ENCODE peak calls at places on chromosomes 3 and 15, in eight cellular contexts. One of them, this sample, is unnamed.

GRCh38 chr15:81548350-81549116 is 174.5 kb upstream of the TMC3 start:
- DNase-seq in K562: no peak
- DNase-seq in transverse colon: no peak
- DNase-seq in HCT116: no peak
- DNase-seq in breast epithelium: no peak
- DNase-seq in endothelial cell of umbilical vein: no peak
- DNase-seq in spleen: no peak
- DNase-seq in upper lobe of left lung: no peak
- DNase-seq in this sample: no peak

GRCh38 chr3:127455541-127456450 is 134.7 kb downstream of the TPRA1 start:
- DNase-seq in K562: peak
- DNase-seq in transverse colon: peak
- DNase-seq in HCT116: peak
- DNase-seq in breast epithelium: peak
- DNase-seq in endothelial cell of umbilical vein: peak
- DNase-seq in spleen: peak
- DNase-seq in upper lobe of left lung: peak
- DNase-seq in this sample: peak

GRCh38 chr15:33737687-33738606 is 230.3 kb upstream of the CHRM5 start:
- DNase-seq in K562: peak
- DNase-seq in transverse colon: peak
- DNase-seq in HCT116: peak
- DNase-seq in breast epithelium: no peak
- DNase-seq in endothelial cell of umbilical vein: peak
- DNase-seq in spleen: no peak
- DNase-seq in upper lobe of left lung: no peak
- DNase-seq in this sample: no peak

GRCh38 chr3:61252836-61253235 is 1.6 kb upstream of the FHIT start:
- DNase-seq in K562: no peak
- DNase-seq in transverse colon: no peak
- DNase-seq in HCT116: no peak
- DNase-seq in breast epithelium: no peak
- DNase-seq in endothelial cell of umbilical vein: peak
- DNase-seq in spleen: no peak
- DNase-seq in upper lobe of left lung: no peak
- DNase-seq in this sample: no peak

GRCh38 chr3:139427283-139428060 is 38.0 kb upstream of the COPB2 start:
- DNase-seq in K562: peak
- DNase-seq in transverse colon: no peak
- DNase-seq in HCT116: peak
- DNase-seq in breast epithelium: no peak
- DNase-seq in endothelial cell of umbilical vein: peak
- DNase-seq in spleen: no peak
- DNase-seq in upper lobe of left lung: no peak
- DNase-seq in this sample: no peak

GRCh38 chr3:113629941-113630340 is 66.5 kb downstream of the USF3 start:
- DNase-seq in K562: no peak
- DNase-seq in transverse colon: peak
- DNase-seq in HCT116: no peak
- DNase-seq in breast epithelium: no peak
- DNase-seq in endothelial cell of umbilical vein: no peak
- DNase-seq in spleen: no peak
- DNase-seq in upper lobe of left lung: no peak
- DNase-seq in this sample: no peak

GRCh38 chr3:154214320-154214719 is 93.1 kb downstream of the ARHGEF26 start:
- DNase-seq in K562: no peak
- DNase-seq in transverse colon: no peak
- DNase-seq in HCT116: no peak
- DNase-seq in breast epithelium: no peak
- DNase-seq in endothelial cell of umbilical vein: no peak
- DNase-seq in spleen: no peak
- DNase-seq in upper lobe of left lung: no peak
- DNase-seq in this sample: no peak

GRCh38 chr3:46353639-46354410 is at the start of gene CCR2:
- DNase-seq in K562: no peak
- DNase-seq in transverse colon: no peak
- DNase-seq in HCT116: no peak
- DNase-seq in breast epithelium: no peak
- DNase-seq in endothelial cell of umbilical vein: no peak
- DNase-seq in spleen: no peak
- DNase-seq in upper lobe of left lung: no peak
- DNase-seq in this sample: no peak

GRCh38 chr15:49428392-49429095 is 5.5 kb downstream of the FGF7 start:
- DNase-seq in K562: no peak
- DNase-seq in transverse colon: no peak
- DNase-seq in HCT116: no peak
- DNase-seq in breast epithelium: no peak
- DNase-seq in endothelial cell of umbilical vein: no peak
- DNase-seq in spleen: no peak
- DNase-seq in upper lobe of left lung: no peak
- DNase-seq in this sample: no peak

GRCh38 chr3:188439080-188439479 is 285.1 kb downstream of the LPP start:
- DNase-seq in K562: no peak
- DNase-seq in transverse colon: no peak
- DNase-seq in HCT116: no peak
- DNase-seq in breast epithelium: no peak
- DNase-seq in endothelial cell of umbilical vein: peak
- DNase-seq in spleen: no peak
- DNase-seq in upper lobe of left lung: no peak
- DNase-seq in this sample: no peak

GRCh38 chr3:1953519-1953918 is 145.1 kb upstream of the CNTN4 start:
- DNase-seq in K562: no peak
- DNase-seq in transverse colon: no peak
- DNase-seq in HCT116: no peak
- DNase-seq in breast epithelium: no peak
- DNase-seq in endothelial cell of umbilical vein: no peak
- DNase-seq in spleen: no peak
- DNase-seq in upper lobe of left lung: no peak
- DNase-seq in this sample: no peak

GRCh38 chr3:189324538-189325138 is 152.9 kb downstream of the TPRG1 start:
- DNase-seq in K562: no peak
- DNase-seq in transverse colon: peak
- DNase-seq in HCT116: peak
- DNase-seq in breast epithelium: no peak
- DNase-seq in endothelial cell of umbilical vein: peak
- DNase-seq in spleen: peak
- DNase-seq in upper lobe of left lung: no peak
- DNase-seq in this sample: no peak

GRCh38 chr3:186268616-186269448 is 93.2 kb downstream of the DGKG start:
- DNase-seq in K562: no peak
- DNase-seq in transverse colon: no peak
- DNase-seq in HCT116: no peak
- DNase-seq in breast epithelium: no peak
- DNase-seq in endothelial cell of umbilical vein: no peak
- DNase-seq in spleen: no peak
- DNase-seq in upper lobe of left lung: peak
- DNase-seq in this sample: no peak

DNA sequence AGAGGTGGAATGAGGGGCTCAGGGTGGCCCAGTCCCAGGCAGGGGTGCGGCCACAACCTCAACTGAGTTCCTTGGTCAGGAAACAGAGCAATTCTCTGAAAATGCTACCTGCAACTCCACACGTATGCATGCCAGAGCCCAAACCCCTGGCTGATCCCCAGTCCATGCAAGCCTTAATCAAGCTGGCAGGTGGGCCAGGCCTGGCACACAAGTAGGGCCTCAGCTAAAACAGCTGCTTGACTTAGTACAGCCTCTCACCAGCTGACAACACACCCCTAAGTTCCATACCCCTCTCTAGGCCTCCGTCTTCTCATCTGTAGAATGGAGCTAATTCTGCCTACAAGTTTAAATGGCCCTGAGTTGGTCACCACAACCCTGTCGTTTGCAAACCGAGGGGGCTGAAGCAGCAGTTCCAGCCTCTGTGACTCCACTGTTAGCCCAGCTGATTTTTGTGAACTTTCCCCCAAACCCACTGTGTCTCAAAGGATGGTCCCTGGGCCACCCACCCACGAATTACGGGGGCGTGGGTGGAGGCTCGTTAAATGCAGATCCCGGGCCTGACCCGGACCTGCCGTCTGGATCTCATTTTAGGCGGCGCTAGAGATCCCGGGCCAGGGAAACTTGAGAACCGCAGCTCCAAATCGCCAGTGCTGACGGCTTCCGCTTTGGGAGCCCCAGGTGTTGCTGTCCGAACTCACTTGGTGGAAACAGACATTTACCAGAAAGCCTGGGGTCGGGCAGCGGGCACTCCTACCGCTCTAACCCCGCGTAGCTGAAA is 927 bp downstream of the CHDH start:
- DNase-seq in K562: peak
- DNase-seq in transverse colon: peak
- DNase-seq in HCT116: peak
- DNase-seq in breast epithelium: peak
- DNase-seq in endothelial cell of umbilical vein: peak
- DNase-seq in spleen: no peak
- DNase-seq in upper lobe of left lung: no peak
- DNase-seq in this sample: no peak
- TF ChIP-seq POLR2AphosphoS5 in K562: no peak
- TF ChIP-seq POLR2AphosphoS5 in transverse colon: no peak
- TF ChIP-seq POLR2AphosphoS5 in HCT116: peak
- TF ChIP-seq POLR2AphosphoS5 in breast epithelium: no peak
- TF ChIP-seq POLR2AphosphoS5 in endothelial cell of umbilical vein: no peak
- TF ChIP-seq POLR2AphosphoS5 in spleen: no peak
- TF ChIP-seq POLR2AphosphoS5 in upper lobe of left lung: no peak
- TF ChIP-seq POLR2AphosphoS5 in this sample: no peak

GRCh38 chr3:175288616-175289015 is 429.5 kb downstream of the NAALADL2 start:
- DNase-seq in K562: no peak
- DNase-seq in transverse colon: no peak
- DNase-seq in HCT116: no peak
- DNase-seq in breast epithelium: no peak
- DNase-seq in endothelial cell of umbilical vein: no peak
- DNase-seq in spleen: no peak
- DNase-seq in upper lobe of left lung: no peak
- DNase-seq in this sample: no peak

DNA sequence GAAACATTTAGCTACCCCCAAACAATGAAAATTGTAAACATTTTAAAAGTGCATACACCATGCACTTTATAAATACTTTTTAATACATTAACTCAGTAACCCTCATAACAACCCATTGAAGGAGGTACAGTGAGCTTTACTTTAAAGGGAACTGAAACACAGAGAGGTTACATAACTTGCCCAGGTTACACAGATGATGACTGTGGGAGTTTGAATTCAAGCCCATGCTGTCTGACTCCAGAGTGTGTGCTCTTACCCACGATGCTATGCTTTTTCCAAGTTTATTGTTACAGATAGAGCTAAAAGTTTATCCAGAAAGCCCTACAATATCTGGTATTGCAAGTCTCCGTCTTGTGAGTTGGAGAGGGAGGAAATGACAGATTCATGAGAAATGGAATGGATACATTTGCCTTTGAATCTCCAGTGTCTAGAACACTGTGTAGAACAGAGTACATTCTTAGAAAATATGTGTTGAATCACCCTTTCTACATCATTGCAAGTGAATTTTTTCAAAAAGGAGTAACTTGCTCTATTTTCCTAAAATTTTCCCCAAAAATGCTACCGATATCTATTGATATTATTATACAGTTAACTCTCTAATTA is 428.3 kb downstream of the NAALADL2 start:
- DNase-seq in K562: no peak
- DNase-seq in transverse colon: no peak
- DNase-seq in HCT116: no peak
- DNase-seq in breast epithelium: no peak
- DNase-seq in endothelial cell of umbilical vein: no peak
- DNase-seq in spleen: no peak
- DNase-seq in upper lobe of left lung: no peak
- DNase-seq in this sample: no peak
- TF ChIP-seq POLR2A in K562: no peak
- TF ChIP-seq POLR2A in transverse colon: no peak
- TF ChIP-seq POLR2A in HCT116: no peak
- TF ChIP-seq POLR2A in breast epithelium: no peak
- TF ChIP-seq POLR2A in endothelial cell of umbilical vein: no peak
- TF ChIP-seq POLR2A in spleen: no peak
- TF ChIP-seq POLR2A in upper lobe of left lung: no peak
- TF ChIP-seq POLR2A in this sample: no peak

DNA sequence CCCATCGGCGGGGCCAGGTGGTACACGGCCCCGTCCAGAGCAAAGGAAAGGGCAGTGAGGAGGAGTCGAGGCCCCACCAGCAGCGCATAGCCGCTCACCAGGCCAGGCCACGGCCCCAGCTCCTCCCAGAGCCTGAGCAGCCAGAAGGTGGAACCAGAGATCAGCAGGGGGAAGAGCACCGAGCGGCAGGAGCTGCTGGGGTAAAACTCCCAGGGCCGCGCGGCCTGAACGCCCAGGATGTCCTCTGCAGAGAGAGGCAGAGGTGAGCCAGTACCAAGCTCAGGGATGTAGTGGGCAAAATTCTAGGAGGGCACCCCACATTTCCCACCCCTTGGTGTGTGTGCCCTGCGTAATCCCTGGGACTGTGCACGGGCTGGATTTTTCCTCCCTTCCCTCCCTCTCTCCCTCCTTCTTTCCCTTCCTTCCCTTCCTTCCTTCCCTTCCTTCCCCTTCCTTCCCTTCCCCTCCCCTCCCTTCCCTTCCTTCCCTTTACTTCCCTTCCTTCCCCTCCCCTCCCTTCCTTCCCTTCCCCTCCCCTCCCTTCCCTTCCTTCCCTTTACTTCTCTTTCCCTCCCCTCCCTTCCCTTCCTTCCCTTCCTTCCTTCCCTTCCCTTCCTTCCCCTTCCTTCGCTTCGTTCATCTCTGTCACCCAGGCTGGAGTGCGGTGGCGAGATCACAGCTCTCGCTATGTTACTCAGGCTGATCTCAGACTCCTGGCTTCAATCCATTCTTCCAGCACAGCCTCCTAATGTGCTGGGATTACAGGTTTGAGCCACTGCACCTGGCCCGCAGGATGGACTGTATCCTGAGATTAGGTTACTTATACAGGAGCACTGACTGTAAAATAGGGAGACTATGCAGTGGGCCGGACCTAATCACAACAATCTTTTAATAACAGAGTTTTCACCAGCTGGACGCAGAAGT is 6.4 kb upstream of the NCBP2 start:
- DNase-seq in K562: peak
- DNase-seq in transverse colon: no peak
- DNase-seq in HCT116: no peak
- DNase-seq in breast epithelium: no peak
- DNase-seq in endothelial cell of umbilical vein: no peak
- DNase-seq in spleen: no peak
- DNase-seq in upper lobe of left lung: peak
- DNase-seq in this sample: no peak
- TF ChIP-seq POLR2AphosphoS5 in K562: no peak
- TF ChIP-seq POLR2AphosphoS5 in transverse colon: no peak
- TF ChIP-seq POLR2AphosphoS5 in HCT116: no peak
- TF ChIP-seq POLR2AphosphoS5 in breast epithelium: no peak
- TF ChIP-seq POLR2AphosphoS5 in endothelial cell of umbilical vein: no peak
- TF ChIP-seq POLR2AphosphoS5 in spleen: no peak
- TF ChIP-seq POLR2AphosphoS5 in upper lobe of left lung: no peak
- TF ChIP-seq POLR2AphosphoS5 in this sample: no peak

DNA sequence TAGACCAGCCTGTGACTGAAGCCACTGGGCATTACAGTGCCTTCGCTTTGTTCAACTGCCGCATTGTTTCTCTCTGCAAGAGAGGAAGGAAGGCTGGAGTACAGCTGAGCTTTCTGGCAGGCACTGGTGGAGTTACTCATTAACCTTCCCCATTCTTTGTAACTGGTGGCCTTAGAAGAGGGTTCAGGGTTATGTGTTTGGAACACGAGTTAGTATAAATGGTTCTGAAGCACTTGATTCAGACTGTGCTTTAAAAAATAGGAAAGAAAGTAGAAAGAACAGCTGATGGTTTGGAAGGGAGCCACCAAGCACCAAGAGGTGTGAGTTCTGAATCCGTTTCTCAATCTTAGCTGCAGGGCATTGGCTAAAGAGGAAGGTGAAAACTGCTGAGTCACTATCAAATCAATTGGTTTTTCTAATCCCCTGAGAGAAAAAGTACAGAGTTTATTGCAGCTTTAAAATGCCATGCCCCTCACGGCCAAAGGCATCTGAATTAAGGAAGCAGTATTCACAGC is 3.7 kb downstream of the HGD start:
- DNase-seq in K562: peak
- DNase-seq in transverse colon: peak
- DNase-seq in HCT116: no peak
- DNase-seq in breast epithelium: no peak
- DNase-seq in endothelial cell of umbilical vein: peak
- DNase-seq in spleen: no peak
- DNase-seq in upper lobe of left lung: no peak
- DNase-seq in this sample: no peak
- TF ChIP-seq POLR2A in K562: no peak
- TF ChIP-seq POLR2A in transverse colon: no peak
- TF ChIP-seq POLR2A in HCT116: no peak
- TF ChIP-seq POLR2A in breast epithelium: no peak
- TF ChIP-seq POLR2A in endothelial cell of umbilical vein: peak
- TF ChIP-seq POLR2A in spleen: peak
- TF ChIP-seq POLR2A in upper lobe of left lung: no peak
- TF ChIP-seq POLR2A in this sample: no peak

This sample was measured in suprapubic skin.